ENCODE peak calls at places on chromosomes 3 and 15, in nine cellular contexts. One of them, this sample, is unnamed.

GRCh38 chr3:133883657-133884546 is 11.8 kb downstream of the RAB6B start:
- DNase-seq in H7: no peak
- DNase-seq in AML-193: no peak
- DNase-seq in NCI-H2029: no peak
- DNase-seq in Daoy: no peak
- DNase-seq in AG09309: no peak
- DNase-seq in T-helper 1 cell: no peak
- DNase-seq in NCI-H1694 treated with DMSO at 0.1 percent for 48 hours: no peak
- DNase-seq in HFFc6: no peak
- DNase-seq in this sample: no peak

GRCh38 chr3:52487788-52488691 is 7.1 kb upstream of the STAB1 start:
- DNase-seq in H7: no peak
- DNase-seq in NCI-H1694 treated with DMSO at 0.1 percent for 48 hours: no peak
- DNase-seq in AG09309: no peak
- DNase-seq in AML-193: no peak
- DNase-seq in Daoy: no peak
- DNase-seq in T-helper 1 cell: no peak
- DNase-seq in HFFc6: no peak
- DNase-seq in NCI-H2029: no peak
- DNase-seq in this sample: no peak

GRCh38 chr3:2514031-2514430 is 415.4 kb downstream of the CNTN4 start:
- DNase-seq in Daoy: no peak
- DNase-seq in HFFc6: no peak
- DNase-seq in NCI-H1694 treated with DMSO at 0.1 percent for 48 hours: peak
- DNase-seq in NCI-H2029: no peak
- DNase-seq in AG09309: no peak
- DNase-seq in T-helper 1 cell: no peak
- DNase-seq in AML-193: no peak
- DNase-seq in H7: no peak
- DNase-seq in this sample: no peak

GRCh38 chr3:159761377-159761776 is 227.3 kb upstream of the IL12A start:
- DNase-seq in HFFc6: peak
- DNase-seq in AG09309: peak
- DNase-seq in NCI-H2029: no peak
- DNase-seq in NCI-H1694 treated with DMSO at 0.1 percent for 48 hours: no peak
- DNase-seq in T-helper 1 cell: no peak
- DNase-seq in Daoy: peak
- DNase-seq in AML-193: no peak
- DNase-seq in H7: no peak
- DNase-seq in this sample: no peak

GRCh38 chr3:107524214-107525100 is 1.7 kb downstream of the BBX start:
- DNase-seq in NCI-H1694 treated with DMSO at 0.1 percent for 48 hours: peak
- DNase-seq in NCI-H2029: peak
- DNase-seq in AG09309: no peak
- DNase-seq in AML-193: peak
- DNase-seq in T-helper 1 cell: peak
- DNase-seq in Daoy: peak
- DNase-seq in H7: peak
- DNase-seq in HFFc6: peak
- DNase-seq in this sample: no peak

GRCh38 chr3:172065534-172065933 is 26.2 kb downstream of the FNDC3B start:
- DNase-seq in Daoy: peak
- DNase-seq in NCI-H2029: no peak
- DNase-seq in T-helper 1 cell: no peak
- DNase-seq in AML-193: no peak
- DNase-seq in H7: no peak
- DNase-seq in HFFc6: peak
- DNase-seq in AG09309: no peak
- DNase-seq in NCI-H1694 treated with DMSO at 0.1 percent for 48 hours: peak
- DNase-seq in this sample: no peak

GRCh38 chr15:48897144-48897814 is 19.3 kb downstream of the EID1 start:
- DNase-seq in AML-193: no peak
- DNase-seq in H7: no peak
- DNase-seq in Daoy: peak
- DNase-seq in AG09309: peak
- DNase-seq in NCI-H1694 treated with DMSO at 0.1 percent for 48 hours: no peak
- DNase-seq in NCI-H2029: no peak
- DNase-seq in T-helper 1 cell: no peak
- DNase-seq in HFFc6: peak
- DNase-seq in this sample: no peak

GRCh38 chr15:62957130-62957529 is 85.4 kb upstream of the TPM1 start:
- DNase-seq in AML-193: no peak
- DNase-seq in T-helper 1 cell: no peak
- DNase-seq in AG09309: no peak
- DNase-seq in NCI-H1694 treated with DMSO at 0.1 percent for 48 hours: no peak
- DNase-seq in NCI-H2029: no peak
- DNase-seq in HFFc6: no peak
- DNase-seq in Daoy: peak
- DNase-seq in H7: no peak
- DNase-seq in this sample: no peak

GRCh38 chr3:195555110-195555509 is 12.0 kb upstream of the PPP1R2 start:
- DNase-seq in NCI-H2029: no peak
- DNase-seq in AML-193: no peak
- DNase-seq in AG09309: no peak
- DNase-seq in Daoy: no peak
- DNase-seq in T-helper 1 cell: no peak
- DNase-seq in H7: peak
- DNase-seq in HFFc6: no peak
- DNase-seq in NCI-H1694 treated with DMSO at 0.1 percent for 48 hours: no peak
- DNase-seq in this sample: no peak

GRCh38 chr3:129614927-129615363 is 8.5 kb upstream of the PLXND1 start:
- DNase-seq in HFFc6: no peak
- DNase-seq in H7: no peak
- DNase-seq in AML-193: no peak
- DNase-seq in Daoy: no peak
- DNase-seq in AG09309: no peak
- DNase-seq in NCI-H1694 treated with DMSO at 0.1 percent for 48 hours: no peak
- DNase-seq in NCI-H2029: no peak
- DNase-seq in T-helper 1 cell: no peak
- DNase-seq in this sample: no peak

GRCh38 chr3:31432897-31433678 is 99.6 kb upstream of the STT3B start:
- DNase-seq in HFFc6: no peak
- DNase-seq in Daoy: no peak
- DNase-seq in T-helper 1 cell: no peak
- DNase-seq in H7: no peak
- DNase-seq in AML-193: no peak
- DNase-seq in AG09309: no peak
- DNase-seq in NCI-H1694 treated with DMSO at 0.1 percent for 48 hours: no peak
- DNase-seq in NCI-H2029: no peak
- DNase-seq in this sample: no peak

GRCh38 chr15:48031466-48031865 is 89.3 kb upstream of the SLC24A5 start:
- DNase-seq in NCI-H2029: no peak
- DNase-seq in NCI-H1694 treated with DMSO at 0.1 percent for 48 hours: no peak
- DNase-seq in AML-193: no peak
- DNase-seq in T-helper 1 cell: no peak
- DNase-seq in AG09309: no peak
- DNase-seq in HFFc6: no peak
- DNase-seq in H7: no peak
- DNase-seq in Daoy: no peak
- DNase-seq in this sample: peak

GRCh38 chr3:4976109-4976508 is 3.1 kb upstream of the BHLHE40 start:
- DNase-seq in NCI-H1694 treated with DMSO at 0.1 percent for 48 hours: peak
- DNase-seq in AG09309: no peak
- DNase-seq in H7: peak
- DNase-seq in T-helper 1 cell: no peak
- DNase-seq in NCI-H2029: peak
- DNase-seq in HFFc6: peak
- DNase-seq in Daoy: peak
- DNase-seq in AML-193: peak
- DNase-seq in this sample: peak

GRCh38 chr3:171878441-171879225 is 35.5 kb downstream of the TMEM212 start:
- DNase-seq in NCI-H1694 treated with DMSO at 0.1 percent for 48 hours: no peak
- DNase-seq in H7: no peak
- DNase-seq in AG09309: peak
- DNase-seq in HFFc6: no peak
- DNase-seq in NCI-H2029: no peak
- DNase-seq in T-helper 1 cell: no peak
- DNase-seq in AML-193: no peak
- DNase-seq in Daoy: no peak
- DNase-seq in this sample: peak

GRCh38 chr15:74176262-74177208 is 3.0 kb downstream of the ISLR start:
- DNase-seq in AG09309: no peak
- DNase-seq in H7: peak
- DNase-seq in HFFc6: no peak
- DNase-seq in T-helper 1 cell: no peak
- DNase-seq in Daoy: peak
- DNase-seq in NCI-H2029: no peak
- DNase-seq in NCI-H1694 treated with DMSO at 0.1 percent for 48 hours: peak
- DNase-seq in AML-193: no peak
- DNase-seq in this sample: no peak